ENCODE peak calls at places on chromosomes 4 and X, in seven cellular contexts. Q is GM23338; T is fibroblast of the conjunctiva; U is DMS153; B is heart right ventricle; X is stimulated activated CD4-positive, alpha-beta T cell treated with anti-CD3 and anti-CD28 coated beads, Interleukin-12 subunit alpha, Interleukin-12 subunit beta, amount 100 ng/mL, for 24 hours; A is head of caudate nucleus. S is an unnamed sample.

GRCh38 chr4:173698557-173699262 is 168.7 kb upstream of the HAND2 start:
- DNase-seq in Q (no peak), T (no peak), U (no peak), B (peak), X (no peak), A (no peak), S (no peak)

GRCh38 chr4:22099896-22100295 is 151.3 kb upstream of the KCNIP4 start:
- DNase-seq in Q (no peak), T (no peak), U (no peak), B (no peak), X (no peak), A (no peak), S (no peak)

GRCh38 chr4:145299380-145300076 is 119.1 kb upstream of the OTUD4 start:
- DNase-seq in Q (no peak), T (no peak), U (no peak), B (no peak), X (peak), A (peak), S (peak)

GRCh38 chr4:109703664-109704351 is 563 bp upstream of the CASP6 start:
- DNase-seq in Q (no peak), T (no peak), U (no peak), B (no peak), X (no peak), A (no peak), S (no peak)

GRCh38 chr4:23920716-23921446 is 31.0 kb upstream of the PPARGC1A start:
- DNase-seq in Q (no peak), T (no peak), U (no peak), B (no peak), X (no peak), A (no peak), S (no peak)

GRCh38 chrX:153885208-153885787 is 675 bp downstream of the L1CAM start:
- DNase-seq in Q (no peak), T (no peak), U (no peak), B (no peak), X (no peak), A (no peak), S (no peak)

GRCh38 chr4:87502580-87503238 is 26.5 kb downstream of the SPARCL1 start:
- DNase-seq in Q (no peak), T (no peak), U (peak), B (peak), X (no peak), A (peak), S (peak)

GRCh38 chr4:180028682-180029081 is 2214.5 kb upstream of the TENM3 start:
- DNase-seq in Q (peak), T (no peak), U (no peak), B (no peak), X (no peak), A (peak), S (peak)

GRCh38 chr4:104966349-104967033 is 180.2 kb upstream of the TET2 start:
- DNase-seq in Q (peak), T (no peak), U (peak), B (no peak), X (no peak), A (peak), S (peak)

GRCh38 chr4:58776627-58777026 is 1666.4 kb upstream of the IGFBP7 start:
- DNase-seq in Q (no peak), T (no peak), U (no peak), B (no peak), X (no peak), A (no peak), S (no peak)

GRCh38 chr4:164866817-164867490 is 10.0 kb upstream of the APELA start:
- DNase-seq in Q (peak), T (peak), U (no peak), B (no peak), X (no peak), A (no peak), S (no peak)

GRCh38 chrX:47278684-47279083 is 45.9 kb downstream of the USP11 start:
- DNase-seq in Q (no peak), T (peak), U (no peak), B (no peak), X (no peak), A (no peak), S (no peak)

GRCh38 chr4:2354127-2354526 is 64.3 kb downstream of the ZFYVE28 start:
- DNase-seq in Q (peak), T (no peak), U (no peak), B (no peak), X (no peak), A (no peak), S (no peak)

S was measured in Ammon's horn.